ENCODE peak calls at places on chromosomes 12 and 14, in seven cellular contexts. One of them, this sample, is unnamed.

GRCh38 chr12:66403746-66404145 is 101.5 kb downstream of the HELB start:
- DNase-seq in fibroblast of pulmonary artery: no peak
- DNase-seq in CD8-positive, alpha-beta T cell: no peak
- DNase-seq in COR-L47: no peak
- DNase-seq in astrocyte of the hippocampus: peak
- DNase-seq in iris pigment epithelial cell: no peak
- DNase-seq in activated CD8-positive, alpha-beta memory T cell treated with anti-CD3 and anti-CD28 coated beads, Interleukin-2, amount 50 U/mL, for 48 hours: no peak
- DNase-seq in this sample: no peak

GRCh38 chr14:59997496-59997895 is 77.6 kb downstream of the LRRC9 start:
- DNase-seq in fibroblast of pulmonary artery: peak
- DNase-seq in CD8-positive, alpha-beta T cell: no peak
- DNase-seq in COR-L47: peak
- DNase-seq in astrocyte of the hippocampus: no peak
- DNase-seq in iris pigment epithelial cell: peak
- DNase-seq in activated CD8-positive, alpha-beta memory T cell treated with anti-CD3 and anti-CD28 coated beads, Interleukin-2, amount 50 U/mL, for 48 hours: no peak
- DNase-seq in this sample: no peak

GRCh38 chr12:32089156-32089950 is 17.3 kb upstream of the BICD1 start:
- DNase-seq in fibroblast of pulmonary artery: no peak
- DNase-seq in CD8-positive, alpha-beta T cell: no peak
- DNase-seq in COR-L47: no peak
- DNase-seq in astrocyte of the hippocampus: peak
- DNase-seq in iris pigment epithelial cell: no peak
- DNase-seq in activated CD8-positive, alpha-beta memory T cell treated with anti-CD3 and anti-CD28 coated beads, Interleukin-2, amount 50 U/mL, for 48 hours: no peak
- DNase-seq in this sample: no peak

GRCh38 chr14:76329150-76329881 is 46.6 kb upstream of the ESRRB start:
- DNase-seq in fibroblast of pulmonary artery: no peak
- DNase-seq in CD8-positive, alpha-beta T cell: no peak
- DNase-seq in COR-L47: peak
- DNase-seq in astrocyte of the hippocampus: no peak
- DNase-seq in iris pigment epithelial cell: no peak
- DNase-seq in activated CD8-positive, alpha-beta memory T cell treated with anti-CD3 and anti-CD28 coated beads, Interleukin-2, amount 50 U/mL, for 48 hours: no peak
- DNase-seq in this sample: no peak

GRCh38 chr14:65853407-65853955 is 441.0 kb downstream of the FUT8 start:
- DNase-seq in fibroblast of pulmonary artery: no peak
- DNase-seq in CD8-positive, alpha-beta T cell: no peak
- DNase-seq in COR-L47: no peak
- DNase-seq in astrocyte of the hippocampus: no peak
- DNase-seq in iris pigment epithelial cell: no peak
- DNase-seq in activated CD8-positive, alpha-beta memory T cell treated with anti-CD3 and anti-CD28 coated beads, Interleukin-2, amount 50 U/mL, for 48 hours: no peak
- DNase-seq in this sample: peak

GRCh38 chr14:38211258-38211735 is 3.6 kb downstream of the SSTR1 start:
- DNase-seq in fibroblast of pulmonary artery: peak
- DNase-seq in CD8-positive, alpha-beta T cell: no peak
- DNase-seq in COR-L47: no peak
- DNase-seq in astrocyte of the hippocampus: peak
- DNase-seq in iris pigment epithelial cell: peak
- DNase-seq in activated CD8-positive, alpha-beta memory T cell treated with anti-CD3 and anti-CD28 coated beads, Interleukin-2, amount 50 U/mL, for 48 hours: no peak
- DNase-seq in this sample: no peak

GRCh38 chr14:94897092-94897491 is 127.2 kb upstream of the GSC start:
- DNase-seq in fibroblast of pulmonary artery: peak
- DNase-seq in CD8-positive, alpha-beta T cell: no peak
- DNase-seq in COR-L47: no peak
- DNase-seq in astrocyte of the hippocampus: peak
- DNase-seq in iris pigment epithelial cell: peak
- DNase-seq in activated CD8-positive, alpha-beta memory T cell treated with anti-CD3 and anti-CD28 coated beads, Interleukin-2, amount 50 U/mL, for 48 hours: no peak
- DNase-seq in this sample: no peak

GRCh38 chr12:25764892-25765291 is 193.6 kb upstream of the RASSF8 start:
- DNase-seq in fibroblast of pulmonary artery: peak
- DNase-seq in CD8-positive, alpha-beta T cell: no peak
- DNase-seq in COR-L47: no peak
- DNase-seq in astrocyte of the hippocampus: peak
- DNase-seq in iris pigment epithelial cell: peak
- DNase-seq in activated CD8-positive, alpha-beta memory T cell treated with anti-CD3 and anti-CD28 coated beads, Interleukin-2, amount 50 U/mL, for 48 hours: no peak
- DNase-seq in this sample: no peak

GRCh38 chr12:49232940-49233841 is 31.7 kb upstream of the TUBA1C start:
- DNase-seq in fibroblast of pulmonary artery: peak
- DNase-seq in CD8-positive, alpha-beta T cell: no peak
- DNase-seq in COR-L47: peak
- DNase-seq in astrocyte of the hippocampus: peak
- DNase-seq in iris pigment epithelial cell: peak
- DNase-seq in activated CD8-positive, alpha-beta memory T cell treated with anti-CD3 and anti-CD28 coated beads, Interleukin-2, amount 50 U/mL, for 48 hours: no peak
- DNase-seq in this sample: peak

GRCh38 chr12:57247041-57247440 is 3.9 kb downstream of the STAC3 start:
- DNase-seq in fibroblast of pulmonary artery: no peak
- DNase-seq in CD8-positive, alpha-beta T cell: no peak
- DNase-seq in COR-L47: no peak
- DNase-seq in astrocyte of the hippocampus: no peak
- DNase-seq in iris pigment epithelial cell: no peak
- DNase-seq in activated CD8-positive, alpha-beta memory T cell treated with anti-CD3 and anti-CD28 coated beads, Interleukin-2, amount 50 U/mL, for 48 hours: no peak
- DNase-seq in this sample: no peak

GRCh38 chr12:119840617-119841016 is 36.5 kb downstream of the CIT start:
- DNase-seq in fibroblast of pulmonary artery: no peak
- DNase-seq in CD8-positive, alpha-beta T cell: no peak
- DNase-seq in COR-L47: no peak
- DNase-seq in astrocyte of the hippocampus: peak
- DNase-seq in iris pigment epithelial cell: no peak
- DNase-seq in activated CD8-positive, alpha-beta memory T cell treated with anti-CD3 and anti-CD28 coated beads, Interleukin-2, amount 50 U/mL, for 48 hours: no peak
- DNase-seq in this sample: no peak

GRCh38 chr14:33401326-33401725 is 462.6 kb downstream of the NPAS3 start:
- DNase-seq in fibroblast of pulmonary artery: no peak
- DNase-seq in CD8-positive, alpha-beta T cell: no peak
- DNase-seq in COR-L47: no peak
- DNase-seq in astrocyte of the hippocampus: no peak
- DNase-seq in iris pigment epithelial cell: peak
- DNase-seq in activated CD8-positive, alpha-beta memory T cell treated with anti-CD3 and anti-CD28 coated beads, Interleukin-2, amount 50 U/mL, for 48 hours: no peak
- DNase-seq in this sample: no peak

GRCh38 chr14:32414808-32415255 is 85.7 kb downstream of the AKAP6 start:
- DNase-seq in fibroblast of pulmonary artery: peak
- DNase-seq in CD8-positive, alpha-beta T cell: no peak
- DNase-seq in COR-L47: no peak
- DNase-seq in astrocyte of the hippocampus: no peak
- DNase-seq in iris pigment epithelial cell: peak
- DNase-seq in activated CD8-positive, alpha-beta memory T cell treated with anti-CD3 and anti-CD28 coated beads, Interleukin-2, amount 50 U/mL, for 48 hours: no peak
- DNase-seq in this sample: no peak

GRCh38 chr14:77006127-77006526 is 22.4 kb downstream of the IRF2BPL start:
- DNase-seq in fibroblast of pulmonary artery: no peak
- DNase-seq in CD8-positive, alpha-beta T cell: no peak
- DNase-seq in COR-L47: no peak
- DNase-seq in astrocyte of the hippocampus: no peak
- DNase-seq in iris pigment epithelial cell: no peak
- DNase-seq in activated CD8-positive, alpha-beta memory T cell treated with anti-CD3 and anti-CD28 coated beads, Interleukin-2, amount 50 U/mL, for 48 hours: no peak
- DNase-seq in this sample: no peak

This sample was measured in osteocyte.